ENCODE peak calls at places on chromosomes 3 and 15, in nine cellular contexts. H is CD8-positive, alpha-beta T cell; Q is body of pancreas; I is nephron progenitor cell; X is spleen; J is WTC11; D is epithelial cell of esophagus; V is osteoblast; M is Peyer's patch. R is an unnamed sample.

GRCh38 chr3:13111173-13111873 is 38.1 kb upstream of the IQSEC1 start:
- DNase-seq in V (peak; percentile 63), X (peak; percentile 77), I (no peak), D (no peak), M (peak; percentile 36), J (no peak), H (no peak), Q (peak; percentile 76), R (no peak)

GRCh38 chr15:62138124-62138523 is 27.0 kb downstream of the C2CD4B start:
- DNase-seq in I (no peak), Q (no peak), V (peak; percentile 58), M (no peak), J (no peak), H (no peak), D (peak; percentile 81), X (no peak), R (no peak)

GRCh38 chr3:32813180-32813579 is 4.6 kb upstream of the TRIM71 start:
- DNase-seq in I (no peak), X (no peak), Q (no peak), H (no peak), D (no peak), M (no peak), V (peak; percentile 72), J (no peak), R (no peak)

GRCh38 chr3:190172751-190173150 is 52.1 kb upstream of the P3H2 start:
- DNase-seq in X (no peak), H (no peak), D (peak; percentile 72), M (no peak), J (no peak), I (no peak), Q (no peak), V (no peak), R (no peak)

GRCh38 chr15:51493892-51494291 is 128.7 kb downstream of the DMXL2 start:
- DNase-seq in Q (no peak), J (no peak), M (no peak), X (no peak), D (no peak), H (no peak), I (no peak), V (no peak), R (no peak)

GRCh38 chr3:8147726-8148125 is 353.9 kb upstream of the LMCD1 start:
- DNase-seq in D (no peak), I (no peak), H (no peak), V (no peak), M (no peak), X (no peak), J (no peak), Q (no peak), R (no peak)

GRCh38 chr3:105906834-105907233 is 38.0 kb upstream of the CBLB start:
- DNase-seq in V (no peak), J (no peak), I (no peak), H (no peak), Q (peak; percentile 18), D (peak; percentile 92), M (no peak), X (no peak), R (no peak)

GRCh38 chr3:53696401-53697172 is 149.6 kb downstream of the CHDH start:
- DNase-seq in M (no peak), Q (no peak), D (no peak), H (no peak), I (no peak), V (no peak), X (no peak), J (no peak), R (no peak)

GRCh38 chr3:59115355-59116136 is 65.7 kb upstream of the CFAP20DC start:
- DNase-seq in M (no peak), I (no peak), X (no peak), V (peak; percentile 58), J (no peak), D (peak; percentile 62), Q (no peak), H (no peak), R (no peak)

GRCh38 chr3:100500320-100500880 is 8.0 kb downstream of the TMEM45A start:
- DNase-seq in Q (no peak), X (no peak), J (no peak), I (no peak), D (no peak), M (no peak), V (no peak), H (no peak), R (no peak)

GRCh38 chr3:187954486-187955075 is 199.4 kb upstream of the LPP start:
- DNase-seq in I (no peak), D (no peak), J (no peak), Q (no peak), M (no peak), X (no peak), H (no peak), V (peak; percentile 89), R (no peak)

GRCh38 chr3:184168363-184169120 is 6.1 kb upstream of the AP2M1 start:
- DNase-seq in H (no peak), D (peak; percentile 70), V (peak; percentile 100), X (peak; percentile 48), M (no peak), Q (no peak), J (no peak), I (no peak), R (no peak)

GRCh38 chr15:44101944-44102343 is 93.1 kb downstream of the FRMD5 start:
- DNase-seq in J (no peak), H (no peak), X (no peak), M (no peak), D (peak; percentile 70), Q (no peak), V (peak; percentile 14), I (no peak), R (no peak)

GRCh38 chr3:171354049-171354705 is 106.0 kb downstream of the TNIK start:
- DNase-seq in M (no peak), H (no peak), V (no peak), I (no peak), X (no peak), D (peak; percentile 32), Q (no peak), J (no peak), R (no peak)

GRCh38 chr3:49359623-49360022 is 1.5 kb upstream of the GPX1 start:
- DNase-seq in Q (no peak), I (no peak), J (no peak), H (no peak), M (no peak), X (no peak), D (peak; percentile 47), V (no peak), R (no peak)

GRCh38 chr3:96803860-96804259 is 10.5 kb upstream of the EPHA6 start:
- DNase-seq in J (no peak), X (no peak), Q (no peak), H (no peak), M (no peak), I (no peak), D (no peak), V (no peak), R (no peak)

DNA sequence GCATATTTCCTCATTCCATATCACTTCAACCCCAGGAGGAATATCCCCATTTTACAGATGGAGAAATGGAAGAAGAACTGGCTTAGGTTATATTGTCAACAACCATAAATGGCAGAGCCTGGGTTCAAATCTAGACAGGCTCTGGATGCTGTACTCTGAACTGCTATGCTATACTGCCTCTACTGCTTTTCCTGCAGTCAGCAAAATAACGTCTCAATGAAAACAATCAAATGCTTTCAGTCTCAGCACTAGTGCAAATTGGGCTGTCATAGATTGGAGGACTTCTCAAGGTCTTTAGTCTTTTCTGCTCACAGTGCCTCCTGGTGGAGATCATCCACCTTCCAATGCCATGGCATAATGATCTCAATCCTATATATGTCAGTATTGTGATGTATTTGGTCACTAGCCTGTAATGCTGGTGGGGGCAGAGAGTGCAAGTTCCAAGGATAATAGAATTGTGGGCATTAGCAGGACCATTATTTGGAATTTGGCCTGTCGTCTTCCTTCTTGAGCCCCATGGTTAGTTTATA is 285.0 kb downstream of the CLSTN2 start:
- DNase-seq in X (no peak), I (no peak), V (peak; percentile 11), J (peak; percentile 22), D (no peak), H (no peak), M (no peak), Q (peak; percentile 48), R (no peak)
- TF ChIP-seq CTCF in X (no peak), I (no peak), V (peak; percentile 21), J (no peak), D (no peak), H (no peak), M (no peak), Q (no peak), R (peak; percentile 40)

GRCh38 chr3:185937689-185938374 is at the start of gene TRA2B:
- DNase-seq in J (peak; percentile 98), M (peak; percentile 98), I (peak; percentile 97), X (peak; percentile 100), Q (peak; percentile 99), V (peak; percentile 97), D (peak; percentile 98), H (peak; percentile 97), R (peak; percentile 96)
- TF ChIP-seq CTCF in J (no peak), M (peak; percentile 28), I (no peak), X (peak; percentile 5), Q (no peak), V (no peak), D (peak; percentile 20), H (peak; percentile 41), R (peak; percentile 42)

DNA sequence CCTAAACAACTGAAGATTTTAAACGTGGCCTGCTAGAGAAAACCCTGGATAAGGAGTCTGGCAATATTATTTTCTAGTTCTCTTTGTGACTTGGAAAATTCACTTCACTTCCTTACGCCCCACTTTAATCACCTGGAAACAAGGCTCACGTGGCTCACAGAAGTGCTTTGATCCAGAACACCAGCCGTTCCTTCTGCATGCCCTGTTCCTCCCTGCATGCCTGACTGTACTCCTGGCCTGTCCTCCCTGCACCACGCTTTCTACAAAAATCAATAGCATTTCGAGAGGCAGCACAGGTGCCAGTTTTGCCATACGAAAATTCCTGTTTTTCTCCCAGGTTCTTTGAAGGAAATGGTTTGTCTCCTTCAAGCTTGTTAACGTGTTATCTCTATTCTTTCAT is 474.2 kb upstream of the RGMA start:
- DNase-seq in V (no peak), M (no peak), D (no peak), J (no peak), I (no peak), X (no peak), Q (peak; percentile 61), H (no peak), R (no peak)
- TF ChIP-seq CTCF in V (no peak), M (no peak), D (no peak), J (no peak), I (no peak), X (no peak), Q (no peak), H (no peak), R (no peak)

GRCh38 chr3:128745742-128746141 is 19.8 kb downstream of the RAB7A start:
- DNase-seq in J (peak; percentile 46), M (no peak), D (no peak), V (peak; percentile 81), I (no peak), H (no peak), X (no peak), Q (no peak), R (no peak)
- TF ChIP-seq CTCF in J (no peak), M (no peak), D (no peak), V (no peak), I (no peak), H (no peak), X (no peak), Q (no peak), R (no peak)

GRCh38 chr3:79406175-79406574 is 361.6 kb downstream of the ROBO1 start:
- DNase-seq in X (no peak), J (peak; percentile 45), H (no peak), D (peak; percentile 19), V (no peak), Q (no peak), M (no peak), I (no peak), R (no peak)
- TF ChIP-seq CTCF in X (no peak), J (peak; percentile 16), H (no peak), D (peak; percentile 49), V (no peak), Q (no peak), M (no peak), I (no peak), R (peak; percentile 20)

R was measured in neural crest cell.